ENCODE peak calls at places on chromosome 9, in eight cellular contexts. U is retinal pigment epithelial cell; K is T-helper 9 cell; W is HS-5; M is AG04450; Q is M059J; T is stimulated activated CD8-positive, alpha-beta memory T cell treated with anti-CD3 and anti-CD28 coated beads, Interleukin-4, amount 100 ng/mL, for 48 hours; B is activated T-helper 9 cell treated with anti-CD3 and anti-CD28 coated beads, Interleukin-2, amount 50 U/mL, for 16 hours. S is an unnamed sample.

GRCh38 chr9:90432951-90433350 is 209.7 kb downstream of the DIRAS2 start:
- DNase-seq in K (no peak), W (no peak), T (no peak), M (no peak), U (no peak), B (no peak), Q (no peak), S (no peak)

GRCh38 chr9:97860451-97861147 is 7.6 kb downstream of the FOXE1 start:
- DNase-seq in W (no peak), K (no peak), Q (no peak), T (no peak), B (no peak), M (no peak), U (no peak), S (no peak)

GRCh38 chr9:4489919-4490704 is at the start of gene SLC1A1:
- DNase-seq in K (no peak), T (peak), M (no peak), U (no peak), B (peak), W (peak), Q (peak), S (peak)

GRCh38 chr9:98104445-98104881 is 14.6 kb downstream of the TRIM14 start:
- DNase-seq in Q (no peak), K (no peak), M (no peak), B (no peak), U (no peak), T (no peak), W (no peak), S (no peak)

GRCh38 chr9:16864741-16865434 is 5.6 kb downstream of the BNC2 start:
- DNase-seq in M (no peak), K (no peak), W (no peak), U (no peak), Q (peak), B (no peak), T (no peak), S (no peak)

GRCh38 chr9:3240651-3241268 is 285.0 kb downstream of the RFX3 start:
- DNase-seq in U (peak), K (peak), W (no peak), B (peak), M (no peak), Q (peak), T (peak), S (peak)

GRCh38 chr9:114141553-114142548 is 13.5 kb upstream of the COL27A1 start:
- DNase-seq in K (no peak), U (no peak), W (no peak), Q (no peak), M (no peak), B (no peak), T (no peak), S (no peak)

GRCh38 chr9:94511134-94511942 is 43.5 kb upstream of the PCAT7 start:
- DNase-seq in B (no peak), M (no peak), U (no peak), T (no peak), K (no peak), W (no peak), Q (peak), S (no peak)

S was measured in activated naive CD8-positive, alpha-beta T cell treated with anti-CD3 and anti-CD28 coated beads, Interleukin-2, amount 50 U/mL, for 24 hours.